ENCODE peak calls at places on chromosomes 1 and 21, in four cellular contexts. One of them, this sample, is unnamed.

GRCh38 chr1:198890531-198890930 is 251.7 kb downstream of the PTPRC start:
- DNase-seq in K562: no peak
- DNase-seq in GM12878: no peak
- DNase-seq in HepG2: no peak
- DNase-seq in this sample: no peak

GRCh38 chr1:118317836-118318614 is 133.0 kb upstream of the SPAG17 start:
- DNase-seq in K562: no peak
- DNase-seq in GM12878: no peak
- DNase-seq in HepG2: no peak
- DNase-seq in this sample: no peak

GRCh38 chr1:117613249-117613968 is 7.6 kb downstream of the TENT5C start:
- DNase-seq in K562: peak
- DNase-seq in GM12878: no peak
- DNase-seq in HepG2: no peak
- DNase-seq in this sample: no peak

GRCh38 chr1:80656011-80656627 is 1144.6 kb upstream of the ADGRL2 start:
- DNase-seq in K562: no peak
- DNase-seq in GM12878: no peak
- DNase-seq in HepG2: peak
- DNase-seq in this sample: peak

GRCh38 chr21:45640001-45640887 is 3.3 kb upstream of the PCBP3 start:
- DNase-seq in K562: no peak
- DNase-seq in GM12878: no peak
- DNase-seq in HepG2: no peak
- DNase-seq in this sample: no peak

GRCh38 chr1:30371179-30371788 is 352.1 kb downstream of the MATN1 start:
- DNase-seq in K562: no peak
- DNase-seq in GM12878: no peak
- DNase-seq in HepG2: no peak
- DNase-seq in this sample: no peak

GRCh38 chr1:157272264-157272663 is 134.1 kb upstream of the ETV3 start:
- DNase-seq in K562: no peak
- DNase-seq in GM12878: no peak
- DNase-seq in HepG2: no peak
- DNase-seq in this sample: no peak

GRCh38 chr1:160978510-160978927 is 23.9 kb upstream of the ITLN2 start:
- DNase-seq in K562: no peak
- DNase-seq in GM12878: no peak
- DNase-seq in HepG2: peak
- DNase-seq in this sample: no peak

GRCh38 chr21:41445465-41445862 is 19.4 kb downstream of the MX1 start:
- DNase-seq in K562: no peak
- DNase-seq in GM12878: no peak
- DNase-seq in HepG2: no peak
- DNase-seq in this sample: no peak

GRCh38 chr1:160221089-160221488 is 15.9 kb downstream of the PEA15 start:
- DNase-seq in K562: no peak
- DNase-seq in GM12878: no peak
- DNase-seq in HepG2: no peak
- DNase-seq in this sample: no peak

GRCh38 chr1:112011231-112011630 is 21.8 kb upstream of the KCND3 start:
- DNase-seq in K562: no peak
- DNase-seq in GM12878: no peak
- DNase-seq in HepG2: no peak
- DNase-seq in this sample: no peak

GRCh38 chr1:64093941-64094340 is 109.5 kb upstream of the UBE2U start:
- DNase-seq in K562: no peak
- DNase-seq in GM12878: no peak
- DNase-seq in HepG2: no peak
- DNase-seq in this sample: no peak

GRCh38 chr1:190658907-190659306 is 181.2 kb upstream of the BRINP3 start:
- DNase-seq in K562: no peak
- DNase-seq in GM12878: no peak
- DNase-seq in HepG2: no peak
- DNase-seq in this sample: no peak

GRCh38 chr1:211135342-211135950 is 1.5 kb upstream of the KCNH1 start:
- DNase-seq in K562: peak
- DNase-seq in GM12878: peak
- DNase-seq in HepG2: peak
- DNase-seq in this sample: peak

GRCh38 chr1:167625040-167625823 is 4.8 kb upstream of the RCSD1 start:
- DNase-seq in K562: no peak
- DNase-seq in GM12878: no peak
- DNase-seq in HepG2: no peak
- DNase-seq in this sample: no peak
- TF ChIP-seq BHLHE40 in K562: no peak
- TF ChIP-seq BHLHE40 in GM12878: no peak
- TF ChIP-seq BHLHE40 in HepG2: no peak
- TF ChIP-seq BHLHE40 in this sample: no peak

GRCh38 chr1:3924871-3925655 is 25.0 kb upstream of the C1orf174 start:
- DNase-seq in K562: no peak
- DNase-seq in GM12878: no peak
- DNase-seq in HepG2: no peak
- DNase-seq in this sample: no peak

GRCh38 chr1:3924186-3924815 is 24.2 kb upstream of the C1orf174 start:
- DNase-seq in K562: no peak
- DNase-seq in GM12878: no peak
- DNase-seq in HepG2: no peak
- DNase-seq in this sample: no peak

GRCh38 chr1:3922201-3922725 is 22.2 kb upstream of the C1orf174 start:
- DNase-seq in K562: peak
- DNase-seq in GM12878: peak
- DNase-seq in HepG2: no peak
- DNase-seq in this sample: no peak

GRCh38 chr1:3922851-3923250 is 22.8 kb upstream of the C1orf174 start:
- DNase-seq in K562: no peak
- DNase-seq in GM12878: no peak
- DNase-seq in HepG2: no peak
- DNase-seq in this sample: no peak

GRCh38 chr1:3923378-3924185 is 23.5 kb upstream of the C1orf174 start:
- DNase-seq in K562: no peak
- DNase-seq in GM12878: no peak
- DNase-seq in HepG2: no peak
- DNase-seq in this sample: no peak
- TF ChIP-seq FOXM1 in K562: no peak
- TF ChIP-seq FOXM1 in GM12878: no peak
- TF ChIP-seq FOXM1 in HepG2: no peak
- TF ChIP-seq FOXM1 in this sample: no peak

DNA sequence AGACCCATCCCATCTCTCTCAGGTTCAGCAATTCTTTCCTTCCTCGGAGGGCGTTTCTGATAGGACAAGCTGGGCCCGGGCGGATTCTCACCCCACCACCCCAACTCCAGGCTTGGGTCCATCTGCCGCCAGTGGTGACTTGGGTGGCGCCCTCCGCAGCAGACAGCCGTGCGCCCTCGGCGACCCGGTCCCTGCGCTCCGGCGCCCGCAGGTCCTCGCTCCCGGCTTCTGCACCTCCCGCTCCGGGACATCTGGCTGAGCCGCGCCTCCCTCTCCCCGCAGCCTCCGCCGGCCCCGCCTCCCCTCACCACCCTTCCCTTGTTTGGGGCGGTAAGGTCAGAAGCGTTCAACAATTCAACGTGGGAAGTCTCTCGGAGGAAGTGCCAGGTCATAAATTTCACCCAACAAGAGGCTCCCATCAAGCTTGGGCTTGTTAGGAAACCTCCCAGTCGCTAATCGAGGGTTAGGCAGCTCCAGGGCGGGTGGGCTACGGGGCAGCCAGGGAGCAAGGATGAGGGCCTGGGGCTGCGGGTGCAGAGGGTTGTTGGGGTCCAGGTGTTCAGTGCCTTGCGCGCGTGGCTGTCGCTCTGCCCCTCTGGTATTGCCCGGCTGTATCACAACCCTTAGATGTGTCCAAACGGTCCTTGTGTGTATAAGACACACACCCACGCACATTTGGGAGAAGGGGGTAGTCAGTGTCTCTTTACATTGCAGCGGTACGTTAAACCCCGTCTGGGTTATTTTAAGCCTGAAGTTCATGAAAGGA is 39.8 kb downstream of the OLIG1 start:
- DNase-seq in K562: no peak
- DNase-seq in GM12878: no peak
- DNase-seq in HepG2: no peak
- DNase-seq in this sample: peak
- TF ChIP-seq BHLHE40 in K562: no peak
- TF ChIP-seq BHLHE40 in GM12878: no peak
- TF ChIP-seq BHLHE40 in HepG2: no peak
- TF ChIP-seq BHLHE40 in this sample: no peak

GRCh38 chr1:6353948-6354658 is 39.5 kb downstream of the ACOT7 start:
- DNase-seq in K562: no peak
- DNase-seq in GM12878: no peak
- DNase-seq in HepG2: peak
- DNase-seq in this sample: no peak
- TF ChIP-seq FOXM1 in K562: no peak
- TF ChIP-seq FOXM1 in GM12878: no peak
- TF ChIP-seq FOXM1 in HepG2: no peak
- TF ChIP-seq FOXM1 in this sample: no peak

GRCh38 chr1:31859719-31860118 is 43.9 kb upstream of the SPOCD1 start:
- DNase-seq in K562: no peak
- DNase-seq in GM12878: no peak
- DNase-seq in HepG2: no peak
- DNase-seq in this sample: no peak

GRCh38 chr1:31859044-31859443 is 43.2 kb upstream of the SPOCD1 start:
- DNase-seq in K562: no peak
- DNase-seq in GM12878: no peak
- DNase-seq in HepG2: no peak
- DNase-seq in this sample: no peak

GRCh38 chr1:31856140-31856539 is 40.3 kb upstream of the SPOCD1 start:
- DNase-seq in K562: no peak
- DNase-seq in GM12878: no peak
- DNase-seq in HepG2: no peak
- DNase-seq in this sample: no peak

GRCh38 chr1:31857863-31858262 is 42.0 kb upstream of the SPOCD1 start:
- DNase-seq in K562: no peak
- DNase-seq in GM12878: no peak
- DNase-seq in HepG2: no peak
- DNase-seq in this sample: no peak

DNA sequence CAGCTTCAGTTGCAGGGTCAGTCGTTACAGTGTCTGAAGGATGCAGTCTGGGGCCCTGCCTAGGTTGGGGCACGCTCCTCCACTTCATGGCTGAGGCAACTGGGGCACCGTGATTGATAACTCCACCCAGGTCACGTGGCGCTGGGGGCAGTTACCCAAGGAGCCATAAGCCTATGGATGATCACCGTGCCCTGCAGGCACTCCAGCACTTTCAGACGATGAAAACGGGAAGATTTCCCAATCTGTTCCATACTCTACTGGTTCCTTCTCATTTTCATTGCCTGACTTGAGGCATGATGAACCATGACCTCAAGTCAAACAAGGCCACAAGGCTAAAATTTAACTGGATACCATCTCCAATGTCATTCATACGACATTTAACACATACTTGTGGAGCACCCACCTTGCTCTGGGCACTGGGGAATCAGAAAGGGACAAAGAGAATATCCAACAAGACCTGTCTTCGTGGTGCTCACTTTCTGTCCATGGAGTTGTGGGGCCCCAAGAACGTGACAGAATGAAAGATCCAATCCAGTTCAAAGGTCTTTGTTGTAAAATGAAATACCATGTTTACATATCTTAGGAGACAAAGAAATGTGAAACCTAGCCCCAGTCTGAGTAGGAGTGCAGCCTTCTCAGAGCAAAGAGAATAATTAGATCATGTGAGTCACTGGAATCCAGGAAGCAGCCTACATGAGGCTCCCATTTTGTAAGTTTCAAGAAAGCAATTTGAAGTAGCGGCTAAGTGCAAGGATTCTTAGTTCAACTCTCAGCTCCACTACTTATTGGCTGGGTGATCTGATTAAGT is 39.4 kb upstream of the SPOCD1 start:
- DNase-seq in K562: no peak
- DNase-seq in GM12878: no peak
- DNase-seq in HepG2: peak
- DNase-seq in this sample: no peak
- TF ChIP-seq BHLHE40 in K562: no peak
- TF ChIP-seq BHLHE40 in GM12878: no peak
- TF ChIP-seq BHLHE40 in HepG2: no peak
- TF ChIP-seq BHLHE40 in this sample: no peak

GRCh38 chr1:222970040-222970439 is 155.2 kb downstream of the DISP1 start:
- DNase-seq in K562: no peak
- DNase-seq in GM12878: no peak
- DNase-seq in HepG2: no peak
- DNase-seq in this sample: no peak
- TF ChIP-seq FOXM1 in K562: no peak
- TF ChIP-seq FOXM1 in GM12878: no peak
- TF ChIP-seq FOXM1 in HepG2: no peak
- TF ChIP-seq FOXM1 in this sample: no peak

GRCh38 chr1:8831329-8831728 is 13.9 kb upstream of the RERE start:
- DNase-seq in K562: no peak
- DNase-seq in GM12878: no peak
- DNase-seq in HepG2: no peak
- DNase-seq in this sample: no peak

GRCh38 chr1:8821084-8821483 is 3.6 kb upstream of the RERE start:
- DNase-seq in K562: no peak
- DNase-seq in GM12878: no peak
- DNase-seq in HepG2: no peak
- DNase-seq in this sample: no peak

GRCh38 chr1:8823295-8823664 is 5.8 kb upstream of the RERE start:
- DNase-seq in K562: no peak
- DNase-seq in GM12878: no peak
- DNase-seq in HepG2: no peak
- DNase-seq in this sample: no peak

GRCh38 chr1:8822383-8823294 is 5.2 kb upstream of the RERE start:
- DNase-seq in K562: peak
- DNase-seq in GM12878: no peak
- DNase-seq in HepG2: peak
- DNase-seq in this sample: peak

GRCh38 chr1:8825985-8826481 is 8.6 kb upstream of the RERE start:
- DNase-seq in K562: no peak
- DNase-seq in GM12878: no peak
- DNase-seq in HepG2: no peak
- DNase-seq in this sample: no peak
- TF ChIP-seq BHLHE40 in K562: no peak
- TF ChIP-seq BHLHE40 in GM12878: no peak
- TF ChIP-seq BHLHE40 in HepG2: no peak
- TF ChIP-seq BHLHE40 in this sample: no peak

GRCh38 chr1:72062584-72062983 is 219.8 kb downstream of the NEGR1 start:
- DNase-seq in K562: no peak
- DNase-seq in GM12878: no peak
- DNase-seq in HepG2: no peak
- DNase-seq in this sample: no peak
- TF ChIP-seq FOXM1 in K562: no peak
- TF ChIP-seq FOXM1 in GM12878: no peak
- TF ChIP-seq FOXM1 in HepG2: no peak
- TF ChIP-seq FOXM1 in this sample: no peak

GRCh38 chr21:18832950-18833349 is 429.4 kb upstream of the TMPRSS15 start:
- DNase-seq in K562: no peak
- DNase-seq in GM12878: no peak
- DNase-seq in HepG2: no peak
- DNase-seq in this sample: no peak
- TF ChIP-seq BHLHE40 in K562: no peak
- TF ChIP-seq BHLHE40 in GM12878: no peak
- TF ChIP-seq BHLHE40 in HepG2: no peak
- TF ChIP-seq BHLHE40 in this sample: no peak